ENCODE peak calls at places on chromosomes 4 and X, in ten cellular contexts. U is stimulated activated CD4-positive, alpha-beta T cell treated with anti-CD3 and anti-CD28 coated beads, TNF-alpha, amount 100 ng/mL, for 48 hours; T is EH; V is HEK293T; M is SW480; J is OCI-M1; X is AG09309; I is fibroblast of pulmonary artery; L is HT-29; N is GM04503. Z is an unnamed sample.

GRCh38 chr4:26441110-26441509 is 49.2 kb downstream of the CCKAR start:
- DNase-seq in T (peak; percentile 54), N (peak; percentile 34), I (peak; percentile 47), M (no peak), U (no peak), X (peak; percentile 28), V (no peak), J (no peak), L (no peak), Z (no peak)

GRCh38 chrX:16946971-16947562 is 609 bp downstream of the REPS2 start:
- DNase-seq in J (no peak), V (peak; percentile 28), I (no peak), X (no peak), U (no peak), M (no peak), L (no peak), T (no peak), N (no peak), Z (no peak)

GRCh38 chr4:54657194-54657555 is 582 bp upstream of the KIT start:
- DNase-seq in J (no peak), I (no peak), N (no peak), U (no peak), X (no peak), T (no peak), V (no peak), L (no peak), M (no peak), Z (no peak)

GRCh38 chr4:38453253-38453881 is 210.6 kb upstream of the KLF3 start:
- DNase-seq in X (no peak), M (no peak), V (no peak), T (no peak), L (no peak), U (no peak), I (no peak), N (no peak), J (no peak), Z (no peak)

GRCh38 chr4:89823416-89823815 is 13.5 kb downstream of the SNCA start:
- DNase-seq in X (no peak), V (no peak), I (peak; percentile 80), N (no peak), L (no peak), U (no peak), M (no peak), J (peak; percentile 24), T (peak; percentile 13), Z (no peak)

GRCh38 chrX:21745756-21746155 is 12.2 kb downstream of the SMPX start:
- DNase-seq in X (no peak), V (peak; percentile 28), M (peak; percentile 13), T (peak; percentile 32), J (peak; percentile 41), L (peak; percentile 58), I (peak; percentile 39), N (no peak), U (peak; percentile 12), Z (peak; percentile 5)

GRCh38 chr4:144868309-144868708 is 222.4 kb downstream of the HHIP start:
- DNase-seq in N (no peak), U (no peak), T (no peak), X (no peak), L (peak; percentile 9), V (no peak), M (no peak), J (no peak), I (no peak), Z (no peak)

GRCh38 chr4:7924570-7924969 is 15.1 kb downstream of the AFAP1 start:
- DNase-seq in J (no peak), M (no peak), I (no peak), V (no peak), T (no peak), U (no peak), L (no peak), N (no peak), X (no peak), Z (no peak)

GRCh38 chr4:48227662-48228061 is 42.0 kb downstream of the TEC start:
- DNase-seq in L (no peak), N (no peak), V (no peak), I (no peak), M (no peak), T (no peak), U (no peak), J (peak; percentile 91), X (no peak), Z (no peak)

GRCh38 chr4:148065069-148065468 is 333.2 kb downstream of the ARHGAP10 start:
- DNase-seq in I (peak; percentile 77), V (no peak), T (peak; percentile 77), L (peak; percentile 7), M (no peak), U (no peak), X (peak; percentile 46), J (no peak), N (peak; percentile 86), Z (no peak)

GRCh38 chr4:114417214-114417613 is 181.4 kb upstream of the UGT8 start:
- DNase-seq in I (no peak), M (peak; percentile 29), L (peak; percentile 64), X (no peak), N (no peak), U (no peak), V (peak; percentile 11), T (no peak), J (peak; percentile 13), Z (peak; percentile 3)

GRCh38 chrX:24207826-24208225 is 58.3 kb downstream of the ZFX start:
- DNase-seq in U (no peak), N (no peak), L (no peak), V (no peak), M (no peak), T (peak; percentile 54), J (no peak), X (no peak), I (peak; percentile 29), Z (no peak)

GRCh38 chrX:5051831-5052491 is 1176.7 kb downstream of the NLGN4X start:
- DNase-seq in V (no peak), L (peak; percentile 36), J (peak; percentile 99), N (peak; percentile 7), I (peak; percentile 61), U (no peak), M (peak; percentile 35), T (peak; percentile 56), X (no peak), Z (no peak)

GRCh38 chr4:141388483-141388882 is 167.8 kb downstream of the ZNF330 start:
- DNase-seq in X (peak; percentile 55), U (no peak), V (no peak), T (peak; percentile 87), I (peak; percentile 88), M (no peak), N (peak; percentile 76), L (no peak), J (no peak), Z (no peak)

GRCh38 chr4:3389879-3390840 is 51.6 kb upstream of the HGFAC start:
- DNase-seq in L (no peak), U (no peak), X (no peak), M (no peak), I (no peak), T (no peak), N (no peak), V (no peak), J (no peak), Z (no peak)

GRCh38 chrX:150348365-150348764 is 14.8 kb upstream of the MAMLD1 start:
- DNase-seq in I (no peak), U (no peak), M (peak; percentile 67), V (no peak), J (no peak), N (no peak), L (no peak), X (no peak), T (peak; percentile 28), Z (no peak)

GRCh38 chr4:88960576-88960975 is 96.4 kb downstream of the FAM13A start:
- DNase-seq in M (no peak), L (no peak), T (no peak), I (peak; percentile 47), J (no peak), V (no peak), U (no peak), N (no peak), X (no peak), Z (no peak)

GRCh38 chr4:144799486-144799885 is 153.5 kb downstream of the HHIP start:
- DNase-seq in J (no peak), L (no peak), U (no peak), T (no peak), I (no peak), V (no peak), M (no peak), N (no peak), X (no peak), Z (no peak)

GRCh38 chr4:126526335-126526734 is 1106.4 kb upstream of the INTU start:
- DNase-seq in T (peak; percentile 1), L (no peak), N (no peak), X (no peak), V (no peak), J (no peak), I (no peak), M (no peak), U (no peak), Z (no peak)

GRCh38 chr4:186651624-186652023 is 72.0 kb downstream of the FAT1 start:
- DNase-seq in V (peak; percentile 33), I (peak; percentile 21), M (no peak), J (no peak), T (no peak), L (no peak), X (no peak), N (no peak), U (no peak), Z (peak; percentile 54)

GRCh38 chr4:23305026-23305425 is 584.8 kb downstream of the PPARGC1A start:
- DNase-seq in J (peak; percentile 78), X (no peak), N (no peak), U (no peak), V (no peak), M (peak; percentile 31), T (no peak), L (no peak), I (peak; percentile 11), Z (no peak)

GRCh38 chr4:6200922-6201362 is 593 bp upstream of the JAKMIP1 start:
- DNase-seq in T (no peak), L (no peak), M (no peak), J (no peak), V (no peak), U (no peak), N (no peak), I (no peak), X (no peak), Z (no peak)

GRCh38 chr4:77052352-77052751 is 23.4 kb downstream of the CCNI start:
- DNase-seq in L (peak; percentile 79), N (no peak), I (peak; percentile 50), X (no peak), U (peak; percentile 20), M (peak; percentile 33), T (peak; percentile 82), J (peak; percentile 80), V (peak; percentile 46), Z (no peak)

GRCh38 chr4:476501-476900 is 22.5 kb downstream of the ZNF721 start:
- DNase-seq in U (no peak), X (peak; percentile 17), L (no peak), N (peak; percentile 37), V (no peak), I (peak; percentile 15), M (no peak), J (peak; percentile 34), T (peak; percentile 7), Z (no peak)

Z was measured in NCI-H2081 treated with DMSO at 0.1 percent for 48 hours.